ENCODE peak calls at places on chromosomes 12 and 14, in five cellular contexts. P is HT1080; E is GM03348; K is PC-3; Q is stimulated activated CD4-positive, alpha-beta T cell treated with anti-CD3 and anti-CD28 coated beads, Interleukin-1b, Interleukin-23, amount 100 ng/mL, for 4 hours. X is an unnamed sample.

GRCh38 chr12:2266666-2267623 is 214.2 kb downstream of the CACNA1C start:
- DNase-seq in P (no peak), K (no peak), E (no peak), Q (no peak), X (no peak)

GRCh38 chr12:112514456-112514855 is 95.7 kb downstream of the PTPN11 start:
- DNase-seq in P (no peak), Q (no peak), E (no peak), K (no peak), X (no peak)

GRCh38 chr12:43847427-43847826 is 11.5 kb downstream of the TMEM117 start:
- DNase-seq in E (peak), Q (no peak), K (peak), P (peak), X (peak)

GRCh38 chr12:56389215-56389850 is 26.7 kb upstream of the APOF start:
- DNase-seq in E (no peak), Q (no peak), P (no peak), K (no peak), X (no peak)

GRCh38 chr12:57632898-57633825 is at the start of gene B4GALNT1:
- DNase-seq in Q (peak), E (peak), K (peak), P (peak), X (no peak)

GRCh38 chr14:61646366-61647101 is 48.8 kb upstream of the HIF1A start:
- DNase-seq in P (no peak), K (peak), Q (no peak), E (no peak), X (no peak)

GRCh38 chr14:29814153-29815057 is 113.2 kb downstream of the PRKD1 start:
- DNase-seq in K (no peak), P (no peak), Q (no peak), E (no peak), X (no peak)

GRCh38 chr14:100263141-100263540 is 24.2 kb downstream of the YY1 start:
- DNase-seq in Q (no peak), K (no peak), E (peak), P (no peak), X (peak)

GRCh38 chr12:51381226-51382079 is 9.8 kb downstream of the GALNT6 start:
- DNase-seq in E (peak), K (no peak), P (no peak), Q (no peak), X (no peak)

GRCh38 chr14:62694075-62694474 is 351.2 kb downstream of the KCNH5 start:
- DNase-seq in P (peak), E (no peak), K (no peak), Q (no peak), X (no peak)

GRCh38 chr12:48818831-48819590 is 715 bp downstream of the CACNB3 start:
- DNase-seq in K (no peak), E (no peak), P (no peak), Q (peak), X (no peak)

GRCh38 chr12:114688256-114688845 is 4.4 kb upstream of the TBX3 start:
- DNase-seq in P (no peak), E (no peak), K (no peak), Q (no peak), X (no peak)

GRCh38 chr14:106044949-106045596 is 518.7 kb downstream of the TMEM121 start:
- DNase-seq in K (no peak), Q (peak), E (no peak), P (peak), X (no peak)

GRCh38 chr12:117967512-117967911 is 1.3 kb downstream of the KSR2 start:
- DNase-seq in E (no peak), P (no peak), Q (no peak), K (no peak), X (no peak)

GRCh38 chr12:59649203-59649602 is 53.4 kb downstream of the SLC16A7 start:
- DNase-seq in Q (no peak), E (no peak), P (no peak), K (no peak), X (no peak)

GRCh38 chr14:78297843-78298242 is 127.7 kb downstream of the NRXN3 start:
- DNase-seq in P (no peak), Q (no peak), E (no peak), K (no peak), X (no peak)

X was measured in stromal cell of bone marrow.